ENCODE peak calls at places on chromosomes 13 and 19, in four cellular contexts. One of them, this sample, is unnamed.

GRCh38 chr19:46181386-46181774 is 33.3 kb downstream of the IGFL2 start:
- DNase-seq in cardiac fibroblast: peak
- DNase-seq in T1000: no peak
- DNase-seq in brain microvascular endothelial cell: no peak
- DNase-seq in this sample: peak

GRCh38 chr19:51887522-51888498 is at the start of gene ZNF577:
- DNase-seq in cardiac fibroblast: peak
- DNase-seq in T1000: peak
- DNase-seq in brain microvascular endothelial cell: peak
- DNase-seq in this sample: peak

GRCh38 chr19:3479819-3480215 is 508 bp downstream of the SMIM24 start:
- DNase-seq in brain microvascular endothelial cell: no peak
- DNase-seq in T1000: no peak
- DNase-seq in cardiac fibroblast: no peak
- DNase-seq in this sample: no peak

GRCh38 chr19:2491130-2491801 is 15.3 kb downstream of the GADD45B start:
- DNase-seq in T1000: peak
- DNase-seq in brain microvascular endothelial cell: peak
- DNase-seq in cardiac fibroblast: peak
- DNase-seq in this sample: peak

GRCh38 chr19:5897189-5897969 is 6.2 kb downstream of the NDUFA11 start:
- DNase-seq in cardiac fibroblast: no peak
- DNase-seq in T1000: no peak
- DNase-seq in brain microvascular endothelial cell: no peak
- DNase-seq in this sample: no peak

GRCh38 chr13:105979586-105979985 is 555.9 kb downstream of the EFNB2 start:
- DNase-seq in cardiac fibroblast: peak
- DNase-seq in brain microvascular endothelial cell: peak
- DNase-seq in T1000: no peak
- DNase-seq in this sample: no peak

GRCh38 chr13:50236898-50237318 is 221.7 kb downstream of the KCNRG start:
- DNase-seq in T1000: no peak
- DNase-seq in cardiac fibroblast: peak
- DNase-seq in brain microvascular endothelial cell: peak
- DNase-seq in this sample: peak

GRCh38 chr19:2613507-2614295 is 88.8 kb downstream of the GNG7 start:
- DNase-seq in cardiac fibroblast: peak
- DNase-seq in T1000: no peak
- DNase-seq in brain microvascular endothelial cell: no peak
- DNase-seq in this sample: no peak

GRCh38 chr13:109945206-109945960 is 159.0 kb upstream of the IRS2 start:
- DNase-seq in T1000: peak
- DNase-seq in brain microvascular endothelial cell: peak
- DNase-seq in cardiac fibroblast: peak
- DNase-seq in this sample: peak

GRCh38 chr13:102678339-102679122 is 16.3 kb downstream of the METTL21C start:
- DNase-seq in cardiac fibroblast: no peak
- DNase-seq in brain microvascular endothelial cell: no peak
- DNase-seq in T1000: no peak
- DNase-seq in this sample: no peak

GRCh38 chr19:31478241-31478640 is 129.0 kb upstream of the TSHZ3 start:
- DNase-seq in brain microvascular endothelial cell: no peak
- DNase-seq in T1000: no peak
- DNase-seq in cardiac fibroblast: no peak
- DNase-seq in this sample: no peak

This sample was measured in astrocyte of the spinal cord.